ENCODE peak calls at places on chromosomes 2 and 18, in four cellular contexts. J is mesendoderm, M is H9, I is H1. P is an unnamed sample. For H3K79me2, the result is how much of the 10 kb centered on the place peaks cover.

GRCh38 chr2:10447300-10448207 is 573 bp downstream of the ODC1 start:
- DNase-seq in M (peak), J (peak), I (peak), P (no peak)

GRCh38 chr2:233491326-233491725 is 75.3 kb downstream of the USP40 start:
- DNase-seq in J (no peak), M (no peak), I (no peak), P (no peak)

GRCh38 chr2:16291226-16291625 is 350.9 kb downstream of the MYCN start:
- DNase-seq in M (no peak), I (no peak), J (no peak), P (no peak)

GRCh38 chr2:234792566-234792965 is 159.3 kb upstream of the SH3BP4 start:
- DNase-seq in J (no peak), M (no peak), I (peak), P (no peak)

GRCh38 chr2:196316050-196316430 is 144.7 kb upstream of the STK17B start:
- DNase-seq in J (no peak), I (no peak), M (no peak), P (no peak)

GRCh38 chr2:27833931-27834330 is 56.3 kb downstream of the RBKS start:
- DNase-seq in M (no peak), J (peak), I (no peak), P (no peak)

GRCh38 chr2:221389421-221389820 is 182.7 kb downstream of the EPHA4 start:
- DNase-seq in I (no peak), J (no peak), M (no peak), P (no peak)

GRCh38 chr2:147688252-147688651 is 156.6 kb upstream of the ACVR2A start:
- DNase-seq in I (no peak), J (no peak), M (no peak), P (no peak)

GRCh38 chr2:34423301-34423700 is 824.2 kb upstream of the FAM98A start:
- DNase-seq in J (peak), I (no peak), M (no peak), P (no peak)

DNA sequence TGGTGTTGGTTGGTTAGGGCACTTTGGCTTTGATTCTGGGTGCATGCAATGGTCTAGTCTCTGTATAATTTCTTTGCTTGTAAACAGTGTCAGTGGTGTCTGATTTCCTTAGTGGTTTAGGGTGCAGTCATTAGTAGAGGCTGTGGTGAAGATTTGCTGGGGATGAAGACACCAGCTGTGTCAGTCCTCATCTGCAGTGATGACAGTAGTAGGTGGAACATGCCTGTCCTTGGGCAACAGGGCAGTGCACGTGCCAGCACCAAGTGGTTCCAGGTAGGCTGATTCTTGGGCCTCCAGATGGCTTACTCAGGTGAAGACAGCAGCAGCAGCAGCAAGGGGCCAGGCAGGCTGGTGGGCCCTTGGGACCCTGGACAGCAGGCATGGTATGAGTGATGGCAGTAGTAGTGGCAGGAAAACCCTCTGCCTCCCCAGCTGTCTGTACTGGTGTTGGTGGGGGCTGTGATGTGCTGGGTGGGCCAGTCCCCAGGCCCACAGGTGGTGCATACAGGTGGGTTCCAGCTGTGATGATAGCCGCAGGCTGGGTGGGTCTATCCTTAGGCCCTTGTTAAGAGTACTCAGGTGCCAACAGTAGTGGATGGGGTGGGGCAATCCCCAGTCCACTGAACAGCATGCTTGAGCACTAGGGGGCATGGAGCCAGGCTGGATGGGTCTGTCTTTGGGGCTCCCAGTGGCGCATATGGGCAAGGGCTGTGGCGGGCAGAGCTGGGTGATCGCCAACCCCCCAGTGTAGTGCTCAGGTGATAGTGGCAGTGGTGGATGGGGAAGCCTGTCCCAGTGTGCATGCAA is 140.7 kb upstream of the THUMPD2 start:
- DNase-seq in M (no peak), J (no peak), I (no peak), P (no peak)
- H2BK5ac ChIP-seq in M (no peak), J (no peak), I (no peak), P (no peak)

DNA sequence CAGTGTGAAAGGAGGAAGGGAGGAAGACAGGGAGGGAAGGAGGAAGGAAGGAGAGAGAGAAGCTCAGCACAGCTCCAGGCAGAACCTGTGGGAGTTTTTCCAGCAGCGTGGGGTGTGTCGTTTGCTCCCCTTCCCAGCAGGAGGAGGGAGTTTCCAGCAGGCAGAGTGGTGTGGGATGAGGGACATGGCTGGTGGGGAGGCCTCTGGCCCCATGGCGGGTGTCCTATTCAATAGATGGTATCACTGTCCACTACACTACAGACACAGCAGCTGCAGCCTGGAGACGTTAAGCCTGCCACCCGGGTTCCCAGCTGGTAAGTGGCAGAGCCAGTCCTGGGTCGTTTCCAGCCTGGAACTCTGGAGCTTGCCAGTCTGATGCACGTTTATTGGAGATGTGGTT is 44.7 kb downstream of the GLI2 start:
- DNase-seq in I (no peak), M (no peak), J (no peak), P (no peak)
- H3K79me2 ChIP-seq in I (under half), M (under half), J (under half), P (under half)

GRCh38 chr2:201643216-201643651 is at the start of gene TMEM237:
- DNase-seq in I (peak), M (peak), J (peak), P (peak)
- H2BK5ac ChIP-seq in I (peak), M (peak), J (no peak), P (peak)

GRCh38 chr18:35343936-35344735 is at the start of gene ZNF24:
- DNase-seq in J (peak), I (peak), M (peak), P (peak)
- H3K79me2 ChIP-seq in J (under half), I (under half), M (under half), P (under half)

GRCh38 chr2:190837991-190838390 is 42.6 kb upstream of the GLS start:
- DNase-seq in J (no peak), I (no peak), M (no peak), P (peak)
- H2BK5ac ChIP-seq in J (no peak), I (no peak), M (no peak), P (no peak)

GRCh38 chr18:58671941-58672565 is 788 bp downstream of the MALT1 start:
- DNase-seq in J (peak), I (no peak), M (no peak), P (peak)

GRCh38 chr18:58674863-58675472 is 3.7 kb downstream of the MALT1 start:
- DNase-seq in I (no peak), J (no peak), M (no peak), P (no peak)

GRCh38 chr18:58671122-58671940 is at the start of gene MALT1:
- DNase-seq in M (peak), J (peak), I (peak), P (peak)

GRCh38 chr18:58676270-58676669 is 5.0 kb downstream of the MALT1 start:
- DNase-seq in J (no peak), M (no peak), I (no peak), P (no peak)

DNA sequence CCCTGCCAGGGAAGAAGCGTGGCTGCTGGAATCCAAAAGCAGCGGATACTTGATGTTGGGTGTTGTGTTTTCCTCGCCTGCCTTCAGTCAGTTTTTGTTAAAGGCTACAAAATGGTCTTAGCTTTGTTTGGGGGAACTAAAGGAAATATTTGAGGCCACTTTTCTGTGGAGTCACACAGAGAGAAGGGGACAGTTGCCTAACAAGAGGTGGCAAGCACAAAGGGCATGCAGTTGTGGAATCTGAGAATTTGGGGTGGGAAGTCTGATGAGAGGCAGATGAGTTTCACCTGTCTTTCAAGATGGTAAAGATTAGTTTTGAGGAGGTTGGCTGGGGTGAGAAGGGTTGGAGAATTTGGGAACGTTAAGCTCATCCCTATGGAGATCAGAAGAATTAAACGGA is 2.9 kb downstream of the MALT1 start:
- DNase-seq in J (no peak), M (no peak), I (no peak), P (no peak)
- H3K79me2 ChIP-seq in J (under half), M (under half), I (under half), P (under half)

GRCh38 chr2:241355983-241356870 is at the start of gene FARP2:
- DNase-seq in J (peak), M (peak), I (peak), P (peak)
- H2BK5ac ChIP-seq in J (no peak), M (no peak), I (peak), P (peak)

DNA sequence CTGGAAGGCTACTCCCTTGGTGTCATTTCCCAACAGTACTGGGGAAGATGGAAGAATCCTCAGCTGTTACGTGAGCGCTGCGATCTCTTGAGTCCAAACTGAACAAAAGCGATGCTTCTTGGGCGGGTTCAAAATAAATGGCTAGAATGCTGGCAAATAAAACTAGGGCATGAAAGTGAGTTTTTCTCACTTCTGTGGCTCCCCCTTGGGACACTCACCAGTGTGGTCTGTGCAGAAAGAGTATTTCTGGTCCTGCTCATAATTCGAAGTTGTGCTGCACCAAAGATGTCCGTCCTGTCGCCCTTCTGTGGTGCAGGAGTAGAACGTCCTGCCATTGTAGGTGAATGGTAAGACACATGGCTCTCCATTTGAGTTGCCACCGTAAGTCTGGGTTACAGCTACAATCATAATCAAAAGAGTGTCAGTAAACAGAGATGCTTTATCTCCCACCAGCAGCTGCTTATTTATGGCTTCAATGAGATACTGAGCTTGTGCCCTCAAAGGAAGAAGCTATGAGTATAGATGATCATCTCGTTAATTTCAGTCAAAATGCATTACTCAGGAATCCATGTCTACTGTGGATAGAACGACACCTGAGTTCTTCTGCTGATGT is 11.8 kb downstream of the FN1 start:
- DNase-seq in M (no peak), I (no peak), J (no peak), P (no peak)
- H3K79me2 ChIP-seq in M (under half), I (under half), J (under half), P (under half)